ENCODE peak calls at places on chromosomes 5 and 9, in six cellular contexts. One of them, this sample, is unnamed.

GRCh38 chr9:107172160-107172978 is 110.7 kb upstream of the RAD23B start:
- DNase-seq in fibroblast of mammary gland: peak
- DNase-seq in fibroblast of lung: peak
- DNase-seq in CD14-positive monocyte: no peak
- DNase-seq in epithelial cell of esophagus: peak
- DNase-seq in psoas muscle: peak
- DNase-seq in this sample: peak

GRCh38 chr5:117203584-117203983 is 629.0 kb upstream of the SEMA6A start:
- DNase-seq in fibroblast of mammary gland: no peak
- DNase-seq in psoas muscle: no peak
- DNase-seq in fibroblast of lung: no peak
- DNase-seq in epithelial cell of esophagus: no peak
- DNase-seq in CD14-positive monocyte: no peak
- DNase-seq in this sample: no peak

GRCh38 chr5:126251024-126251423 is 172.2 kb upstream of the GRAMD2B start:
- DNase-seq in psoas muscle: no peak
- DNase-seq in CD14-positive monocyte: no peak
- DNase-seq in fibroblast of lung: peak
- DNase-seq in epithelial cell of esophagus: no peak
- DNase-seq in fibroblast of mammary gland: peak
- DNase-seq in this sample: no peak

GRCh38 chr5:51468196-51468595 is 84.9 kb downstream of the ISL1 start:
- DNase-seq in psoas muscle: no peak
- DNase-seq in fibroblast of mammary gland: no peak
- DNase-seq in CD14-positive monocyte: no peak
- DNase-seq in epithelial cell of esophagus: peak
- DNase-seq in fibroblast of lung: no peak
- DNase-seq in this sample: no peak

GRCh38 chr5:137808503-137809135 is 54.5 kb upstream of the HNRNPA0 start:
- DNase-seq in fibroblast of mammary gland: peak
- DNase-seq in fibroblast of lung: peak
- DNase-seq in CD14-positive monocyte: no peak
- DNase-seq in psoas muscle: no peak
- DNase-seq in epithelial cell of esophagus: no peak
- DNase-seq in this sample: no peak

GRCh38 chr5:14178671-14179211 is 35.6 kb downstream of the TRIO start:
- DNase-seq in fibroblast of mammary gland: peak
- DNase-seq in CD14-positive monocyte: no peak
- DNase-seq in epithelial cell of esophagus: peak
- DNase-seq in fibroblast of lung: peak
- DNase-seq in psoas muscle: no peak
- DNase-seq in this sample: no peak

GRCh38 chr5:88393082-88393481 is 124.4 kb upstream of the TMEM161B start:
- DNase-seq in fibroblast of lung: no peak
- DNase-seq in fibroblast of mammary gland: no peak
- DNase-seq in CD14-positive monocyte: no peak
- DNase-seq in psoas muscle: no peak
- DNase-seq in epithelial cell of esophagus: no peak
- DNase-seq in this sample: no peak

GRCh38 chr5:109016300-109016699 is 268.6 kb downstream of the FER start:
- DNase-seq in fibroblast of mammary gland: no peak
- DNase-seq in CD14-positive monocyte: no peak
- DNase-seq in epithelial cell of esophagus: no peak
- DNase-seq in fibroblast of lung: peak
- DNase-seq in psoas muscle: no peak
- DNase-seq in this sample: no peak

GRCh38 chr5:75965292-75965691 is 117.9 kb upstream of the SV2C start:
- DNase-seq in fibroblast of mammary gland: no peak
- DNase-seq in psoas muscle: no peak
- DNase-seq in CD14-positive monocyte: no peak
- DNase-seq in fibroblast of lung: no peak
- DNase-seq in epithelial cell of esophagus: peak
- DNase-seq in this sample: no peak

GRCh38 chr5:611731-612486 is at the start of gene CEP72:
- DNase-seq in fibroblast of mammary gland: peak
- DNase-seq in epithelial cell of esophagus: peak
- DNase-seq in CD14-positive monocyte: peak
- DNase-seq in fibroblast of lung: peak
- DNase-seq in psoas muscle: peak
- DNase-seq in this sample: peak

GRCh38 chr9:21933865-21934264 is 60.3 kb downstream of the CDKN2A start:
- DNase-seq in epithelial cell of esophagus: peak
- DNase-seq in CD14-positive monocyte: no peak
- DNase-seq in fibroblast of mammary gland: peak
- DNase-seq in fibroblast of lung: peak
- DNase-seq in psoas muscle: no peak
- DNase-seq in this sample: no peak

GRCh38 chr5:109676920-109677319 is 12.8 kb upstream of the MAN2A1 start:
- DNase-seq in psoas muscle: no peak
- DNase-seq in epithelial cell of esophagus: no peak
- DNase-seq in fibroblast of lung: no peak
- DNase-seq in CD14-positive monocyte: no peak
- DNase-seq in fibroblast of mammary gland: peak
- DNase-seq in this sample: no peak

GRCh38 chr5:80990527-80990926 is 30.4 kb downstream of the RASGRF2 start:
- DNase-seq in fibroblast of lung: no peak
- DNase-seq in psoas muscle: no peak
- DNase-seq in fibroblast of mammary gland: no peak
- DNase-seq in CD14-positive monocyte: no peak
- DNase-seq in epithelial cell of esophagus: peak
- DNase-seq in this sample: no peak

GRCh38 chr5:28400076-28400475 is 1361.7 kb upstream of the CDH9 start:
- DNase-seq in fibroblast of mammary gland: no peak
- DNase-seq in psoas muscle: no peak
- DNase-seq in epithelial cell of esophagus: no peak
- DNase-seq in fibroblast of lung: peak
- DNase-seq in CD14-positive monocyte: no peak
- DNase-seq in this sample: no peak

GRCh38 chr9:16361118-16361517 is 509.4 kb downstream of the BNC2 start:
- DNase-seq in fibroblast of lung: peak
- DNase-seq in psoas muscle: no peak
- DNase-seq in epithelial cell of esophagus: no peak
- DNase-seq in fibroblast of mammary gland: peak
- DNase-seq in CD14-positive monocyte: no peak
- DNase-seq in this sample: no peak

GRCh38 chr5:79025054-79025465 is 40.0 kb upstream of the ARSB start:
- DNase-seq in epithelial cell of esophagus: peak
- DNase-seq in fibroblast of mammary gland: peak
- DNase-seq in CD14-positive monocyte: no peak
- DNase-seq in fibroblast of lung: peak
- DNase-seq in psoas muscle: peak
- DNase-seq in this sample: peak

GRCh38 chr5:80240368-80240986 is 15.4 kb downstream of the SERINC5 start:
- DNase-seq in fibroblast of lung: no peak
- DNase-seq in epithelial cell of esophagus: no peak
- DNase-seq in CD14-positive monocyte: no peak
- DNase-seq in fibroblast of mammary gland: no peak
- DNase-seq in psoas muscle: no peak
- DNase-seq in this sample: no peak

GRCh38 chr9:128558431-128559310 is 6.3 kb downstream of the SPTAN1 start:
- DNase-seq in fibroblast of lung: peak
- DNase-seq in psoas muscle: peak
- DNase-seq in epithelial cell of esophagus: peak
- DNase-seq in fibroblast of mammary gland: peak
- DNase-seq in CD14-positive monocyte: no peak
- DNase-seq in this sample: peak

GRCh38 chr5:175521313-175521833 is 43.0 kb downstream of the SFXN1 start:
- DNase-seq in CD14-positive monocyte: no peak
- DNase-seq in fibroblast of mammary gland: no peak
- DNase-seq in epithelial cell of esophagus: no peak
- DNase-seq in psoas muscle: no peak
- DNase-seq in fibroblast of lung: no peak
- DNase-seq in this sample: no peak

GRCh38 chr9:79221084-79221483 is 350.7 kb upstream of the TLE4 start:
- DNase-seq in epithelial cell of esophagus: peak
- DNase-seq in psoas muscle: no peak
- DNase-seq in CD14-positive monocyte: no peak
- DNase-seq in fibroblast of mammary gland: peak
- DNase-seq in fibroblast of lung: peak
- DNase-seq in this sample: no peak

GRCh38 chr5:56814361-56814962 is 887 bp upstream of the MAP3K1 start:
- DNase-seq in epithelial cell of esophagus: no peak
- DNase-seq in fibroblast of mammary gland: no peak
- DNase-seq in CD14-positive monocyte: peak
- DNase-seq in fibroblast of lung: no peak
- DNase-seq in psoas muscle: peak
- DNase-seq in this sample: peak

DNA sequence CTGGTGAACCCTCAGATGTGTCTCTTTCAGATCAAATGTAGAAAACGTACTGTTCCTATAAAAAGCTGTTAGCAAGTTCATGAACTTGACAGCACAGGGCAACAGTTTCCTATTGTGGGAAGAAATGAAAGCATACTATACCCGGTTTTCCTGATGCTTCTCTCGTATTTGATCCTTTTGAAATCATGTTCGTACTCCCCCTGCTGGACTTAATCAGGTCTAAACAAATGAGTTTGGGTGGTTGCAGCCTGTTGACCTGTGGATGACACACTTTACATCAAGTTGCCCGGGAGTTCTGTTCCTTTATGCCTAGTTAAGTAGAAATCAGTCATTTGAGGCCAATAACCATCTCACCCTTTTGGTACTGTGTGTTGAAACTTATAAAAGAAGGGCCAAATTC is 1992.3 kb downstream of the MAT2B start:
- DNase-seq in epithelial cell of esophagus: peak
- DNase-seq in fibroblast of lung: peak
- DNase-seq in fibroblast of mammary gland: peak
- DNase-seq in psoas muscle: no peak
- DNase-seq in CD14-positive monocyte: no peak
- DNase-seq in this sample: peak
- TF ChIP-seq CTCF in epithelial cell of esophagus: no peak
- TF ChIP-seq CTCF in fibroblast of lung: no peak
- TF ChIP-seq CTCF in fibroblast of mammary gland: peak
- TF ChIP-seq CTCF in psoas muscle: no peak
- TF ChIP-seq CTCF in CD14-positive monocyte: peak
- TF ChIP-seq CTCF in this sample: peak

DNA sequence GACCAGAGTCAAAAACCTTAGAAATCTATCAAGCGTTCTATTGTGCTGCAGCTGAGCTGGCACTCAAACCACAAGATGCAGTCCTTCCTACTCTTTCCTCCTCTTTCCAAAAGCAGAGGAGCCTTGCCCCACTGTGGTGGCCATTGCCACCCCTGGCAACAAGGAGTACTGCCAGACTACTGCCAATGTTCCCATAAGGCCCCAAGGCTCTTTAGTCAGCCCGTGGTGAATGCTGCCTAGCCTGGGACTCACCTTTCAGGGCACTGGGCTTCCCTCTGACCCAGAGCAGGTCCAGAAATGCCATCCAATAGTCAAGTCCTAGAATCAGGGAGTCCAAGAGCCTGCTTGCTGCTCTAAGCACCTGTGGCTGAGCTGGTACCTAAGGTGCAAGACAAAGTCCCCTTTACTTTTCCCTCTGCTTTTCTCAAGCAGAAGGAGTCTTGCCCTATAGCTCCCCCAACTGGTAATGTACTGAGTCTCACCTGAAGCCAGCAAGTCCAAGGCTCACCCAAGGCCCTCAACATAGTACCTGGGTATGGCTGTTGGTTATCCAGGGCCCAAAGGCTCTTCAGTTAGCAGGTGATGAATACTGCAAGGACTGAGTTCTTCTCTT is 219.4 kb downstream of the ATPSCKMT start:
- DNase-seq in epithelial cell of esophagus: peak
- DNase-seq in CD14-positive monocyte: no peak
- DNase-seq in fibroblast of lung: peak
- DNase-seq in fibroblast of mammary gland: peak
- DNase-seq in psoas muscle: no peak
- DNase-seq in this sample: peak
- TF ChIP-seq CTCF in epithelial cell of esophagus: peak
- TF ChIP-seq CTCF in CD14-positive monocyte: no peak
- TF ChIP-seq CTCF in fibroblast of lung: peak
- TF ChIP-seq CTCF in fibroblast of mammary gland: peak
- TF ChIP-seq CTCF in psoas muscle: no peak
- TF ChIP-seq CTCF in this sample: peak

GRCh38 chr9:131476777-131477345 is 25.9 kb upstream of the POMT1 start:
- DNase-seq in fibroblast of mammary gland: no peak
- DNase-seq in epithelial cell of esophagus: no peak
- DNase-seq in fibroblast of lung: no peak
- DNase-seq in psoas muscle: peak
- DNase-seq in CD14-positive monocyte: no peak
- DNase-seq in this sample: no peak

GRCh38 chr9:131478911-131479310 is 23.8 kb upstream of the POMT1 start:
- DNase-seq in fibroblast of mammary gland: no peak
- DNase-seq in fibroblast of lung: no peak
- DNase-seq in psoas muscle: no peak
- DNase-seq in epithelial cell of esophagus: no peak
- DNase-seq in CD14-positive monocyte: no peak
- DNase-seq in this sample: no peak

GRCh38 chr9:131477816-131478419 is 24.8 kb upstream of the POMT1 start:
- DNase-seq in fibroblast of lung: no peak
- DNase-seq in fibroblast of mammary gland: no peak
- DNase-seq in epithelial cell of esophagus: no peak
- DNase-seq in psoas muscle: peak
- DNase-seq in CD14-positive monocyte: no peak
- DNase-seq in this sample: no peak

GRCh38 chr9:131477367-131477766 is 25.4 kb upstream of the POMT1 start:
- DNase-seq in CD14-positive monocyte: no peak
- DNase-seq in psoas muscle: peak
- DNase-seq in epithelial cell of esophagus: no peak
- DNase-seq in fibroblast of mammary gland: no peak
- DNase-seq in fibroblast of lung: no peak
- DNase-seq in this sample: no peak

DNA sequence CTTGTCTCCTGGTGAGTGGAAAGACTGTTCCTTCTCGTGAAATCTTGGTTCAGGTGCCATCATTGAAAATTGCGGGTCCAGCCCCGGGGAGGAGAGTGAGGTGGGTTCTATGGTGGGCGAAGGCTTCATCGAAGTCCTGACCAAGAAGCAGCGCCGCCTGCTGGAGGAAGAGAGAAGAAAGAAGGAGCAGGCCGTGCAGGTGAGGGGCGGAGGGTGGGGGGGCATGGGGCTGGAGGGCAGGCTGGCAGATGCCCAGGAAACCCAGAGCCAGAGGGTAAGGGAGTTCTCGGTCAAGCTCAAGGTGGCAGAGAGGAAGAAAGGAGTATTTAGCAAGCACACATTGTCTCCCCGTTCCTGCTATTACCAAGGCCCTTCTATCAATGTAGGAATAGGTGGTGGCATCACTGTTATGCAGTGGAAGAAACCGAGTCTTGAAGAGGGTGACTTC is 24.3 kb upstream of the POMT1 start:
- DNase-seq in epithelial cell of esophagus: peak
- DNase-seq in fibroblast of lung: peak
- DNase-seq in fibroblast of mammary gland: peak
- DNase-seq in CD14-positive monocyte: no peak
- DNase-seq in psoas muscle: peak
- DNase-seq in this sample: peak
- TF ChIP-seq CTCF in epithelial cell of esophagus: peak
- TF ChIP-seq CTCF in fibroblast of lung: peak
- TF ChIP-seq CTCF in fibroblast of mammary gland: peak
- TF ChIP-seq CTCF in CD14-positive monocyte: peak
- TF ChIP-seq CTCF in psoas muscle: peak
- TF ChIP-seq CTCF in this sample: no peak

DNA sequence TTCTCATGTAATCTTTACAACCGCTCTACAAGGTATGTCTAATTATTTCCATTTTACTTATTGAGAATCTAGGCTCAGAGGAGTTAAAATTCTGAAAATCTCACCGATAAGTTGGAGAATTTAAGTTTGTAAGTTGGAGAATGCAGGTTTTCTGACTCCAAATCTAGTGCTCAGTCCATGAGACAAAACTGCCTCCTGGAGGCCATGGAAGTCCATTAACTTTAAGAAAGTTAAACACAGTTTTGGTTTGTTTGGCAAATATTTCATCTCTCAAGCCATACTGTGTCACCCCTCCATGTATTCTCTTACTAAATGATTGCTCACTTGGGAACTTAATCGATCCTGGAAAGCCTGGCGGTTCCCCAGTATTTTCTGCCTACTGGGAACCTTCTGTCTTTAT is 52.6 kb downstream of the INIP start:
- DNase-seq in CD14-positive monocyte: no peak
- DNase-seq in epithelial cell of esophagus: peak
- DNase-seq in fibroblast of lung: peak
- DNase-seq in fibroblast of mammary gland: peak
- DNase-seq in psoas muscle: no peak
- DNase-seq in this sample: no peak
- TF ChIP-seq CTCF in CD14-positive monocyte: no peak
- TF ChIP-seq CTCF in epithelial cell of esophagus: peak
- TF ChIP-seq CTCF in fibroblast of lung: peak
- TF ChIP-seq CTCF in fibroblast of mammary gland: peak
- TF ChIP-seq CTCF in psoas muscle: no peak
- TF ChIP-seq CTCF in this sample: no peak

This sample was measured in Calu3.